ENCODE peak calls at places on chromosomes 6 and 20, in eight cellular contexts. M is CD8-positive, alpha-beta T cell; O is heart right ventricle; H is fibroblast of the aortic adventitia; V is epithelial cell of proximal tubule; L is cardiac muscle cell; E is ascending aorta; D is breast epithelium. U is an unnamed sample.

GRCh38 chr20:14958626-14959025 is 621.2 kb upstream of the FLRT3 start:
- DNase-seq in M (no peak), O (no peak), H (no peak), V (no peak), L (no peak), E (no peak), D (no peak), U (no peak)

GRCh38 chr20:38304845-38305447 is 990 bp downstream of the BPI start:
- DNase-seq in M (no peak), O (no peak), H (peak), V (no peak), L (peak), E (no peak), D (no peak), U (peak)

GRCh38 chr6:147769496-147770087 is 261.1 kb downstream of the SAMD5 start:
- DNase-seq in M (no peak), O (no peak), H (no peak), V (no peak), L (no peak), E (no peak), D (no peak), U (no peak)

GRCh38 chr20:50728981-50729874 is 2.2 kb upstream of the PARD6B start:
- DNase-seq in M (no peak), O (no peak), H (no peak), V (no peak), L (no peak), E (no peak), D (peak), U (no peak)

GRCh38 chr6:98487612-98488011 is 346.8 kb upstream of the POU3F2 start:
- DNase-seq in M (no peak), O (no peak), H (no peak), V (no peak), L (no peak), E (no peak), D (no peak), U (no peak)

GRCh38 chr6:30603961-30604360 is 13.1 kb downstream of the PPP1R10 start:
- DNase-seq in M (no peak), O (no peak), H (no peak), V (no peak), L (no peak), E (no peak), D (no peak), U (no peak)

GRCh38 chr6:10621227-10621626 is 73.2 kb downstream of the C6orf52 start:
- DNase-seq in M (no peak), O (no peak), H (no peak), V (no peak), L (no peak), E (no peak), D (no peak), U (no peak)

GRCh38 chr20:59751075-59751711 is 146.9 kb downstream of the PHACTR3 start:
- DNase-seq in M (no peak), O (peak), H (peak), V (no peak), L (peak), E (no peak), D (peak), U (peak)

GRCh38 chr6:306641-307061 is 14.4 kb downstream of the DUSP22 start:
- DNase-seq in M (no peak), O (no peak), H (no peak), V (no peak), L (no peak), E (no peak), D (no peak), U (no peak)

GRCh38 chr20:62439218-62439617 is 11.9 kb upstream of the RBBP8NL start:
- DNase-seq in M (no peak), O (no peak), H (no peak), V (no peak), L (no peak), E (no peak), D (no peak), U (no peak)

GRCh38 chr6:166381733-166382499 is 824 bp downstream of the MPC1 start:
- DNase-seq in M (peak), O (peak), H (peak), V (peak), L (peak), E (no peak), D (peak), U (peak)

GRCh38 chr20:48126227-48126740 is 341.0 kb upstream of the SULF2 start:
- DNase-seq in M (no peak), O (no peak), H (no peak), V (no peak), L (no peak), E (no peak), D (no peak), U (no peak)

GRCh38 chr6:157172088-157172768 is 151.1 kb downstream of the TMEM242 start:
- DNase-seq in M (no peak), O (no peak), H (peak), V (no peak), L (no peak), E (no peak), D (no peak), U (no peak)

GRCh38 chr6:160882741-160883340 is 108.7 kb upstream of the MAP3K4 start:
- DNase-seq in M (no peak), O (no peak), H (peak), V (no peak), L (peak), E (no peak), D (no peak), U (peak)

GRCh38 chr20:17624070-17624469 is 54.2 kb downstream of the DSTN start:
- DNase-seq in M (no peak), O (no peak), H (no peak), V (no peak), L (no peak), E (peak), D (no peak), U (no peak)

DNA sequence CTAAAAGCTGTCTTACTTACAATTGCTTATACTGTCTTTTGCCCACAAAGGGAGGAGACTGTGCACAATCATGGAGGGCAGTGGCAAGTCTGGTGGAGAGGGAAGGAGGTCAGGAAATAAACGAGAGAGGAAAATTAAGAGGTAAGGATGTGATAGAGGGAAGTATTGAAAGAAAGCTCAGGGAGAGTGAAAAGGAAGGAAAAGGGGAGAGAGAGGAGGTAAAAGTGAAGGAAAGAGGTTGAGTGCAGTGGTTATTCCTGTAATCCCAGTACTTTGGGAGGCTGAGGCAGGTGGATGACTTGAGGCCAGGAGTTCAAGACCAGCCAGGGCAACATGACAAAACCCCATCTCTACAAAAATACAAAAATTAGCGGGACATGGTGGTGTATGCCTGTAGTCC is 82.7 kb upstream of the EPB41L1 start:
- DNase-seq in M (no peak), O (no peak), H (no peak), V (no peak), L (no peak), E (no peak), D (no peak), U (no peak)
- H3K4me3 ChIP-seq in M (no peak), O (no peak), H (no peak), V (no peak), L (no peak), E (no peak), D (no peak), U (no peak)

DNA sequence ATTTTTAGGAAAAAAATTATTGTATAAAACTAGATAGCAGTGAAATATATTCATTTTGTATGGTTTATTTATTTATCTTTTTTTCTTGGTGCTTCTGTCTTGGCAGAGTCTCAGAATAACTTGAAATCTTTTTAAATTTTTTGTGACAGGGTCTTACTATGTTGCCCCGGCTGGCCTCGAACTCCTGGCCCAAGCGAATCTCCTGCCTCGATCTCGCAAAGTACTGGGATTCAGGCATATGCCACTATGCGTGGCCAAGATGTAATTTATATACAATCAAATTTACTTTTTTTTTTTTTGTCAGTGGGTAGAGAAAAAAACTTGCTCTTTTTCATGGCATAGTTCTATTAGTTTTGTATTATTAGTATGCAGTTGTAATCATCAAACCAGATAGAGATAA is 13.7 kb downstream of the CBFA2T2 start:
- DNase-seq in M (no peak), O (no peak), H (no peak), V (no peak), L (no peak), E (no peak), D (no peak), U (no peak)
- H3K4me3 ChIP-seq in M (no peak), O (no peak), H (no peak), V (no peak), L (no peak), E (no peak), D (no peak), U (no peak)

GRCh38 chr6:89353702-89354392 is 1.3 kb upstream of the UBE2J1 start:
- DNase-seq in M (no peak), O (no peak), H (no peak), V (no peak), L (no peak), E (no peak), D (no peak), U (no peak)
- H3K4me3 ChIP-seq in M (peak), O (peak), H (no peak), V (no peak), L (no peak), E (no peak), D (no peak), U (no peak)

DNA sequence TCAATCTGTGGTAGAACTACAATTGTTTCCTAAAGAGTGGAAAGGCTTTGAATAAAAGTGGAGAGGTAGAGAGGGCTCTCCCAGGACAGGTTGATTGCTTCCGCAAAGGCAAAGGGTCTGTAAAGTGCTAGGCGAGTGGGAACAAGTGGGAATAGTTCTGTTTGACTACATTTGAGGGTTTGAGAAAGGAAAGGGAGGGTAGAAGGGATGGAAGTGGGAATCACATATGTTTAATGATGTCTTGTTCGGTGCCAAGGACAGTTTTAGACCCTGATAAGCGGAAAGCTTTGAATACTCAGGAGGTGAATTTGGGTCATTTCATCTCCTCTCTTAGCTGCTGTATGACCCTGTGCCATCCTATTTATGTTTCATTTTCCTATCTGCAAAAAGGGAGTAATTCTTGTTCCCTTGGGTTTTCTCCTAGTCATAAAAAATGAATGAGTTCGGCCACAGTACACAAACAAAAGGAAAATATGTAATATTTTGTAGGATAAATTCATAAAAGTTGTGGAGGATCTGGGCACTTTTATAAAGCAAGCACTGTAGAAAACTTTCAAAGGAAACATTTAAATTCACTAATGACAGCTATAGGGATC is 1.7 kb upstream of the PIM1 start:
- DNase-seq in M (no peak), O (no peak), H (no peak), V (no peak), L (no peak), E (no peak), D (no peak), U (no peak)
- H3K4me3 ChIP-seq in M (no peak), O (no peak), H (peak), V (no peak), L (no peak), E (no peak), D (peak), U (no peak)

DNA sequence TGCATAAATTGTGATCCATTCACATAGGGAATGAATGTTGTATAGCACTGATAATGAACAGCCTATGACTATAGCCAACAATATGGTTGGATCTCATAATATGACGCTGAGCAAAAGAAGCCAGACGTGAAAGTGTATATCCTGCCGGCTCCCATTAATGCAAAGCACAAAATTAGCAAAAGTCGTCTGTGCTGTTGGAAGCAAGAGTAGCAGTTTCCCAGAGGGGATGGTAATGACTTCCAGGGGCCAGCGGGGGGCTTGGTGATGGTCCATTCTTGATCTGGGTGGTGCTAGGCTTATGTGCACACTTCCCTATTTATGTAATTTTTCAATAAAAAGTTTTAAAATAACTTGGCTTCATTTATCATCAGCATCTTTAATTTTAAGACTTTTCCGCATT is 1.0 kb upstream of the TAGAP start:
- DNase-seq in M (no peak), O (no peak), H (no peak), V (no peak), L (no peak), E (no peak), D (no peak), U (no peak)
- H3K4me3 ChIP-seq in M (no peak), O (no peak), H (no peak), V (no peak), L (no peak), E (no peak), D (no peak), U (no peak)

GRCh38 chr6:168016756-168017525 is 19.5 kb downstream of the KIF25 start:
- DNase-seq in M (no peak), O (no peak), H (no peak), V (no peak), L (peak), E (no peak), D (peak), U (peak)
- H3K4me3 ChIP-seq in M (no peak), O (no peak), H (no peak), V (no peak), L (no peak), E (no peak), D (no peak), U (no peak)

U was measured in cardiac fibroblast.